ENCODE peak calls at places on chromosomes 12 and 14, in eight cellular contexts. One of them, this sample, is unnamed.

GRCh38 chr12:113359133-113359938 is 949 bp downstream of the PLBD2 start:
- DNase-seq in WTC11: no peak
- DNase-seq in left ventricle myocardium inferior: peak; percentile 70
- DNase-seq in stimulated activated CD8-positive, alpha-beta memory T cell treated with anti-CD3 and anti-CD28 coated beads, Interleukin-12 subunit alpha, Interleukin-12 subunit beta, amount 100 ng/mL, for 1 hour: no peak
- DNase-seq in stimulated activated CD4-positive, alpha-beta T cell treated with anti-CD3 and anti-CD28 coated beads, TNF-alpha, amount 100 ng/mL, for 24 hours: no peak
- DNase-seq in keratinocyte: no peak
- DNase-seq in NCI-H187: no peak
- DNase-seq in activated T-helper 1 cell treated with Interleukin-2 at 50 U/mL for 16 hours: no peak
- DNase-seq in this sample: peak; percentile 30

GRCh38 chr14:71533396-71533795 is 398.8 kb upstream of the RGS6 start:
- DNase-seq in WTC11: no peak
- DNase-seq in left ventricle myocardium inferior: no peak
- DNase-seq in stimulated activated CD8-positive, alpha-beta memory T cell treated with anti-CD3 and anti-CD28 coated beads, Interleukin-12 subunit alpha, Interleukin-12 subunit beta, amount 100 ng/mL, for 1 hour: no peak
- DNase-seq in stimulated activated CD4-positive, alpha-beta T cell treated with anti-CD3 and anti-CD28 coated beads, TNF-alpha, amount 100 ng/mL, for 24 hours: no peak
- DNase-seq in keratinocyte: no peak
- DNase-seq in NCI-H187: no peak
- DNase-seq in activated T-helper 1 cell treated with Interleukin-2 at 50 U/mL for 16 hours: no peak
- DNase-seq in this sample: no peak

GRCh38 chr12:16350682-16351081 is 3.2 kb downstream of the MGST1 start:
- DNase-seq in WTC11: no peak
- DNase-seq in left ventricle myocardium inferior: no peak
- DNase-seq in stimulated activated CD8-positive, alpha-beta memory T cell treated with anti-CD3 and anti-CD28 coated beads, Interleukin-12 subunit alpha, Interleukin-12 subunit beta, amount 100 ng/mL, for 1 hour: no peak
- DNase-seq in stimulated activated CD4-positive, alpha-beta T cell treated with anti-CD3 and anti-CD28 coated beads, TNF-alpha, amount 100 ng/mL, for 24 hours: no peak
- DNase-seq in keratinocyte: no peak
- DNase-seq in NCI-H187: no peak
- DNase-seq in activated T-helper 1 cell treated with Interleukin-2 at 50 U/mL for 16 hours: no peak
- DNase-seq in this sample: peak; percentile 67

GRCh38 chr12:111904438-111904837 is 62.4 kb downstream of the MAPKAPK5 start:
- DNase-seq in WTC11: no peak
- DNase-seq in left ventricle myocardium inferior: no peak
- DNase-seq in stimulated activated CD8-positive, alpha-beta memory T cell treated with anti-CD3 and anti-CD28 coated beads, Interleukin-12 subunit alpha, Interleukin-12 subunit beta, amount 100 ng/mL, for 1 hour: no peak
- DNase-seq in stimulated activated CD4-positive, alpha-beta T cell treated with anti-CD3 and anti-CD28 coated beads, TNF-alpha, amount 100 ng/mL, for 24 hours: no peak
- DNase-seq in keratinocyte: no peak
- DNase-seq in NCI-H187: no peak
- DNase-seq in activated T-helper 1 cell treated with Interleukin-2 at 50 U/mL for 16 hours: no peak
- DNase-seq in this sample: no peak

GRCh38 chr12:20342111-20342510 is 26.2 kb upstream of the PDE3A start:
- DNase-seq in WTC11: no peak
- DNase-seq in left ventricle myocardium inferior: no peak
- DNase-seq in stimulated activated CD8-positive, alpha-beta memory T cell treated with anti-CD3 and anti-CD28 coated beads, Interleukin-12 subunit alpha, Interleukin-12 subunit beta, amount 100 ng/mL, for 1 hour: no peak
- DNase-seq in stimulated activated CD4-positive, alpha-beta T cell treated with anti-CD3 and anti-CD28 coated beads, TNF-alpha, amount 100 ng/mL, for 24 hours: no peak
- DNase-seq in keratinocyte: no peak
- DNase-seq in NCI-H187: no peak
- DNase-seq in activated T-helper 1 cell treated with Interleukin-2 at 50 U/mL for 16 hours: no peak
- DNase-seq in this sample: no peak

GRCh38 chr12:51059086-51059485 is 11.0 kb downstream of the LETMD1 start:
- DNase-seq in WTC11: no peak
- DNase-seq in left ventricle myocardium inferior: no peak
- DNase-seq in stimulated activated CD8-positive, alpha-beta memory T cell treated with anti-CD3 and anti-CD28 coated beads, Interleukin-12 subunit alpha, Interleukin-12 subunit beta, amount 100 ng/mL, for 1 hour: no peak
- DNase-seq in stimulated activated CD4-positive, alpha-beta T cell treated with anti-CD3 and anti-CD28 coated beads, TNF-alpha, amount 100 ng/mL, for 24 hours: no peak
- DNase-seq in keratinocyte: no peak
- DNase-seq in NCI-H187: no peak
- DNase-seq in activated T-helper 1 cell treated with Interleukin-2 at 50 U/mL for 16 hours: no peak
- DNase-seq in this sample: no peak

GRCh38 chr12:512933-513332 is 53.2 kb downstream of the B4GALNT3 start:
- DNase-seq in WTC11: no peak
- DNase-seq in left ventricle myocardium inferior: no peak
- DNase-seq in stimulated activated CD8-positive, alpha-beta memory T cell treated with anti-CD3 and anti-CD28 coated beads, Interleukin-12 subunit alpha, Interleukin-12 subunit beta, amount 100 ng/mL, for 1 hour: no peak
- DNase-seq in stimulated activated CD4-positive, alpha-beta T cell treated with anti-CD3 and anti-CD28 coated beads, TNF-alpha, amount 100 ng/mL, for 24 hours: no peak
- DNase-seq in keratinocyte: no peak
- DNase-seq in NCI-H187: no peak
- DNase-seq in activated T-helper 1 cell treated with Interleukin-2 at 50 U/mL for 16 hours: no peak
- DNase-seq in this sample: no peak

GRCh38 chr12:10068634-10069033 is 30.2 kb downstream of the CLEC1A start:
- DNase-seq in WTC11: no peak
- DNase-seq in left ventricle myocardium inferior: no peak
- DNase-seq in stimulated activated CD8-positive, alpha-beta memory T cell treated with anti-CD3 and anti-CD28 coated beads, Interleukin-12 subunit alpha, Interleukin-12 subunit beta, amount 100 ng/mL, for 1 hour: no peak
- DNase-seq in stimulated activated CD4-positive, alpha-beta T cell treated with anti-CD3 and anti-CD28 coated beads, TNF-alpha, amount 100 ng/mL, for 24 hours: no peak
- DNase-seq in keratinocyte: no peak
- DNase-seq in NCI-H187: no peak
- DNase-seq in activated T-helper 1 cell treated with Interleukin-2 at 50 U/mL for 16 hours: no peak
- DNase-seq in this sample: no peak

GRCh38 chr12:46839232-46839631 is 13.4 kb upstream of the SLC38A4 start:
- DNase-seq in WTC11: no peak
- DNase-seq in left ventricle myocardium inferior: no peak
- DNase-seq in stimulated activated CD8-positive, alpha-beta memory T cell treated with anti-CD3 and anti-CD28 coated beads, Interleukin-12 subunit alpha, Interleukin-12 subunit beta, amount 100 ng/mL, for 1 hour: no peak
- DNase-seq in stimulated activated CD4-positive, alpha-beta T cell treated with anti-CD3 and anti-CD28 coated beads, TNF-alpha, amount 100 ng/mL, for 24 hours: no peak
- DNase-seq in keratinocyte: no peak
- DNase-seq in NCI-H187: no peak
- DNase-seq in activated T-helper 1 cell treated with Interleukin-2 at 50 U/mL for 16 hours: no peak
- DNase-seq in this sample: no peak

GRCh38 chr12:53695148-53696138 is 19.6 kb upstream of the ATP5MC2 start:
- DNase-seq in WTC11: peak; percentile 63
- DNase-seq in left ventricle myocardium inferior: no peak
- DNase-seq in stimulated activated CD8-positive, alpha-beta memory T cell treated with anti-CD3 and anti-CD28 coated beads, Interleukin-12 subunit alpha, Interleukin-12 subunit beta, amount 100 ng/mL, for 1 hour: no peak
- DNase-seq in stimulated activated CD4-positive, alpha-beta T cell treated with anti-CD3 and anti-CD28 coated beads, TNF-alpha, amount 100 ng/mL, for 24 hours: peak; percentile 22
- DNase-seq in keratinocyte: no peak
- DNase-seq in NCI-H187: no peak
- DNase-seq in activated T-helper 1 cell treated with Interleukin-2 at 50 U/mL for 16 hours: no peak
- DNase-seq in this sample: no peak

GRCh38 chr14:39268393-39268792 is 34.7 kb downstream of the MIA2 start:
- DNase-seq in WTC11: no peak
- DNase-seq in left ventricle myocardium inferior: no peak
- DNase-seq in stimulated activated CD8-positive, alpha-beta memory T cell treated with anti-CD3 and anti-CD28 coated beads, Interleukin-12 subunit alpha, Interleukin-12 subunit beta, amount 100 ng/mL, for 1 hour: no peak
- DNase-seq in stimulated activated CD4-positive, alpha-beta T cell treated with anti-CD3 and anti-CD28 coated beads, TNF-alpha, amount 100 ng/mL, for 24 hours: no peak
- DNase-seq in keratinocyte: no peak
- DNase-seq in NCI-H187: peak; percentile 66
- DNase-seq in activated T-helper 1 cell treated with Interleukin-2 at 50 U/mL for 16 hours: no peak
- DNase-seq in this sample: no peak

GRCh38 chr12:24751181-24751580 is 197.7 kb downstream of the BCAT1 start:
- DNase-seq in WTC11: no peak
- DNase-seq in left ventricle myocardium inferior: no peak
- DNase-seq in stimulated activated CD8-positive, alpha-beta memory T cell treated with anti-CD3 and anti-CD28 coated beads, Interleukin-12 subunit alpha, Interleukin-12 subunit beta, amount 100 ng/mL, for 1 hour: no peak
- DNase-seq in stimulated activated CD4-positive, alpha-beta T cell treated with anti-CD3 and anti-CD28 coated beads, TNF-alpha, amount 100 ng/mL, for 24 hours: no peak
- DNase-seq in keratinocyte: no peak
- DNase-seq in NCI-H187: no peak
- DNase-seq in activated T-helper 1 cell treated with Interleukin-2 at 50 U/mL for 16 hours: no peak
- DNase-seq in this sample: no peak

GRCh38 chr12:53963434-53964314 is 9.0 kb downstream of the HOXC12 start:
- DNase-seq in WTC11: no peak
- DNase-seq in left ventricle myocardium inferior: no peak
- DNase-seq in stimulated activated CD8-positive, alpha-beta memory T cell treated with anti-CD3 and anti-CD28 coated beads, Interleukin-12 subunit alpha, Interleukin-12 subunit beta, amount 100 ng/mL, for 1 hour: no peak
- DNase-seq in stimulated activated CD4-positive, alpha-beta T cell treated with anti-CD3 and anti-CD28 coated beads, TNF-alpha, amount 100 ng/mL, for 24 hours: no peak
- DNase-seq in keratinocyte: no peak
- DNase-seq in NCI-H187: no peak
- DNase-seq in activated T-helper 1 cell treated with Interleukin-2 at 50 U/mL for 16 hours: no peak
- DNase-seq in this sample: no peak

GRCh38 chr14:89455412-89455811 is 38.4 kb upstream of the FOXN3 start:
- DNase-seq in WTC11: no peak
- DNase-seq in left ventricle myocardium inferior: no peak
- DNase-seq in stimulated activated CD8-positive, alpha-beta memory T cell treated with anti-CD3 and anti-CD28 coated beads, Interleukin-12 subunit alpha, Interleukin-12 subunit beta, amount 100 ng/mL, for 1 hour: no peak
- DNase-seq in stimulated activated CD4-positive, alpha-beta T cell treated with anti-CD3 and anti-CD28 coated beads, TNF-alpha, amount 100 ng/mL, for 24 hours: no peak
- DNase-seq in keratinocyte: no peak
- DNase-seq in NCI-H187: no peak
- DNase-seq in activated T-helper 1 cell treated with Interleukin-2 at 50 U/mL for 16 hours: no peak
- DNase-seq in this sample: no peak

GRCh38 chr14:76117789-76118188 is 33.9 kb upstream of the GPATCH2L start:
- DNase-seq in WTC11: no peak
- DNase-seq in left ventricle myocardium inferior: no peak
- DNase-seq in stimulated activated CD8-positive, alpha-beta memory T cell treated with anti-CD3 and anti-CD28 coated beads, Interleukin-12 subunit alpha, Interleukin-12 subunit beta, amount 100 ng/mL, for 1 hour: no peak
- DNase-seq in stimulated activated CD4-positive, alpha-beta T cell treated with anti-CD3 and anti-CD28 coated beads, TNF-alpha, amount 100 ng/mL, for 24 hours: no peak
- DNase-seq in keratinocyte: no peak
- DNase-seq in NCI-H187: no peak
- DNase-seq in activated T-helper 1 cell treated with Interleukin-2 at 50 U/mL for 16 hours: no peak
- DNase-seq in this sample: no peak

GRCh38 chr12:76020281-76020680 is 11.3 kb downstream of the PHLDA1 start:
- DNase-seq in WTC11: no peak
- DNase-seq in left ventricle myocardium inferior: no peak
- DNase-seq in stimulated activated CD8-positive, alpha-beta memory T cell treated with anti-CD3 and anti-CD28 coated beads, Interleukin-12 subunit alpha, Interleukin-12 subunit beta, amount 100 ng/mL, for 1 hour: peak; percentile 59
- DNase-seq in stimulated activated CD4-positive, alpha-beta T cell treated with anti-CD3 and anti-CD28 coated beads, TNF-alpha, amount 100 ng/mL, for 24 hours: peak; percentile 46
- DNase-seq in keratinocyte: peak; percentile 95
- DNase-seq in NCI-H187: no peak
- DNase-seq in activated T-helper 1 cell treated with Interleukin-2 at 50 U/mL for 16 hours: peak; percentile 53
- DNase-seq in this sample: peak; percentile 38

GRCh38 chr12:64680235-64680634 is 69.9 kb downstream of the RASSF3 start:
- DNase-seq in WTC11: no peak
- DNase-seq in left ventricle myocardium inferior: no peak
- DNase-seq in stimulated activated CD8-positive, alpha-beta memory T cell treated with anti-CD3 and anti-CD28 coated beads, Interleukin-12 subunit alpha, Interleukin-12 subunit beta, amount 100 ng/mL, for 1 hour: no peak
- DNase-seq in stimulated activated CD4-positive, alpha-beta T cell treated with anti-CD3 and anti-CD28 coated beads, TNF-alpha, amount 100 ng/mL, for 24 hours: no peak
- DNase-seq in keratinocyte: no peak
- DNase-seq in NCI-H187: no peak
- DNase-seq in activated T-helper 1 cell treated with Interleukin-2 at 50 U/mL for 16 hours: no peak
- DNase-seq in this sample: no peak

GRCh38 chr14:36028218-36028617 is 148.3 kb downstream of the PTCSC3 start:
- DNase-seq in WTC11: peak; percentile 34
- DNase-seq in left ventricle myocardium inferior: no peak
- DNase-seq in stimulated activated CD8-positive, alpha-beta memory T cell treated with anti-CD3 and anti-CD28 coated beads, Interleukin-12 subunit alpha, Interleukin-12 subunit beta, amount 100 ng/mL, for 1 hour: no peak
- DNase-seq in stimulated activated CD4-positive, alpha-beta T cell treated with anti-CD3 and anti-CD28 coated beads, TNF-alpha, amount 100 ng/mL, for 24 hours: no peak
- DNase-seq in keratinocyte: no peak
- DNase-seq in NCI-H187: no peak
- DNase-seq in activated T-helper 1 cell treated with Interleukin-2 at 50 U/mL for 16 hours: no peak
- DNase-seq in this sample: no peak

GRCh38 chr12:122747224-122748175 is 5.1 kb upstream of the DENR start:
- DNase-seq in WTC11: no peak
- DNase-seq in left ventricle myocardium inferior: no peak
- DNase-seq in stimulated activated CD8-positive, alpha-beta memory T cell treated with anti-CD3 and anti-CD28 coated beads, Interleukin-12 subunit alpha, Interleukin-12 subunit beta, amount 100 ng/mL, for 1 hour: no peak
- DNase-seq in stimulated activated CD4-positive, alpha-beta T cell treated with anti-CD3 and anti-CD28 coated beads, TNF-alpha, amount 100 ng/mL, for 24 hours: no peak
- DNase-seq in keratinocyte: no peak
- DNase-seq in NCI-H187: no peak
- DNase-seq in activated T-helper 1 cell treated with Interleukin-2 at 50 U/mL for 16 hours: no peak
- DNase-seq in this sample: no peak

GRCh38 chr14:74737753-74738325 is 24.9 kb downstream of the FCF1 start:
- DNase-seq in WTC11: no peak
- DNase-seq in left ventricle myocardium inferior: no peak
- DNase-seq in stimulated activated CD8-positive, alpha-beta memory T cell treated with anti-CD3 and anti-CD28 coated beads, Interleukin-12 subunit alpha, Interleukin-12 subunit beta, amount 100 ng/mL, for 1 hour: no peak
- DNase-seq in stimulated activated CD4-positive, alpha-beta T cell treated with anti-CD3 and anti-CD28 coated beads, TNF-alpha, amount 100 ng/mL, for 24 hours: no peak
- DNase-seq in keratinocyte: no peak
- DNase-seq in NCI-H187: no peak
- DNase-seq in activated T-helper 1 cell treated with Interleukin-2 at 50 U/mL for 16 hours: no peak
- DNase-seq in this sample: no peak

GRCh38 chr14:92702441-92702918 is 45.9 kb downstream of the LGMN start:
- DNase-seq in WTC11: no peak
- DNase-seq in left ventricle myocardium inferior: no peak
- DNase-seq in stimulated activated CD8-positive, alpha-beta memory T cell treated with anti-CD3 and anti-CD28 coated beads, Interleukin-12 subunit alpha, Interleukin-12 subunit beta, amount 100 ng/mL, for 1 hour: no peak
- DNase-seq in stimulated activated CD4-positive, alpha-beta T cell treated with anti-CD3 and anti-CD28 coated beads, TNF-alpha, amount 100 ng/mL, for 24 hours: no peak
- DNase-seq in keratinocyte: no peak
- DNase-seq in NCI-H187: no peak
- DNase-seq in activated T-helper 1 cell treated with Interleukin-2 at 50 U/mL for 16 hours: no peak
- DNase-seq in this sample: no peak

GRCh38 chr14:57686317-57686716 is 179.6 kb downstream of the SLC35F4 start:
- DNase-seq in WTC11: no peak
- DNase-seq in left ventricle myocardium inferior: no peak
- DNase-seq in stimulated activated CD8-positive, alpha-beta memory T cell treated with anti-CD3 and anti-CD28 coated beads, Interleukin-12 subunit alpha, Interleukin-12 subunit beta, amount 100 ng/mL, for 1 hour: no peak
- DNase-seq in stimulated activated CD4-positive, alpha-beta T cell treated with anti-CD3 and anti-CD28 coated beads, TNF-alpha, amount 100 ng/mL, for 24 hours: no peak
- DNase-seq in keratinocyte: no peak
- DNase-seq in NCI-H187: no peak
- DNase-seq in activated T-helper 1 cell treated with Interleukin-2 at 50 U/mL for 16 hours: no peak
- DNase-seq in this sample: no peak

GRCh38 chr12:44490181-44490580 is 385.9 kb downstream of the NELL2 start:
- DNase-seq in WTC11: no peak
- DNase-seq in left ventricle myocardium inferior: no peak
- DNase-seq in stimulated activated CD8-positive, alpha-beta memory T cell treated with anti-CD3 and anti-CD28 coated beads, Interleukin-12 subunit alpha, Interleukin-12 subunit beta, amount 100 ng/mL, for 1 hour: no peak
- DNase-seq in stimulated activated CD4-positive, alpha-beta T cell treated with anti-CD3 and anti-CD28 coated beads, TNF-alpha, amount 100 ng/mL, for 24 hours: no peak
- DNase-seq in keratinocyte: no peak
- DNase-seq in NCI-H187: no peak
- DNase-seq in activated T-helper 1 cell treated with Interleukin-2 at 50 U/mL for 16 hours: no peak
- DNase-seq in this sample: no peak

GRCh38 chr12:1646908-1647669 is 18.1 kb downstream of the WNT5B start:
- DNase-seq in WTC11: no peak
- DNase-seq in left ventricle myocardium inferior: no peak
- DNase-seq in stimulated activated CD8-positive, alpha-beta memory T cell treated with anti-CD3 and anti-CD28 coated beads, Interleukin-12 subunit alpha, Interleukin-12 subunit beta, amount 100 ng/mL, for 1 hour: no peak
- DNase-seq in stimulated activated CD4-positive, alpha-beta T cell treated with anti-CD3 and anti-CD28 coated beads, TNF-alpha, amount 100 ng/mL, for 24 hours: no peak
- DNase-seq in keratinocyte: no peak
- DNase-seq in NCI-H187: no peak
- DNase-seq in activated T-helper 1 cell treated with Interleukin-2 at 50 U/mL for 16 hours: no peak
- DNase-seq in this sample: no peak

GRCh38 chr12:108004368-108004767 is 124.7 kb upstream of the WSCD2 start:
- DNase-seq in WTC11: no peak
- DNase-seq in left ventricle myocardium inferior: no peak
- DNase-seq in stimulated activated CD8-positive, alpha-beta memory T cell treated with anti-CD3 and anti-CD28 coated beads, Interleukin-12 subunit alpha, Interleukin-12 subunit beta, amount 100 ng/mL, for 1 hour: no peak
- DNase-seq in stimulated activated CD4-positive, alpha-beta T cell treated with anti-CD3 and anti-CD28 coated beads, TNF-alpha, amount 100 ng/mL, for 24 hours: no peak
- DNase-seq in keratinocyte: no peak
- DNase-seq in NCI-H187: peak; percentile 36
- DNase-seq in activated T-helper 1 cell treated with Interleukin-2 at 50 U/mL for 16 hours: no peak
- DNase-seq in this sample: no peak

GRCh38 chr14:30855345-30856037 is 18.9 kb upstream of the COCH start:
- DNase-seq in WTC11: no peak
- DNase-seq in left ventricle myocardium inferior: no peak
- DNase-seq in stimulated activated CD8-positive, alpha-beta memory T cell treated with anti-CD3 and anti-CD28 coated beads, Interleukin-12 subunit alpha, Interleukin-12 subunit beta, amount 100 ng/mL, for 1 hour: no peak
- DNase-seq in stimulated activated CD4-positive, alpha-beta T cell treated with anti-CD3 and anti-CD28 coated beads, TNF-alpha, amount 100 ng/mL, for 24 hours: no peak
- DNase-seq in keratinocyte: no peak
- DNase-seq in NCI-H187: no peak
- DNase-seq in activated T-helper 1 cell treated with Interleukin-2 at 50 U/mL for 16 hours: no peak
- DNase-seq in this sample: no peak

GRCh38 chr14:103696466-103697071 is 18.7 kb downstream of the XRCC3 start:
- DNase-seq in WTC11: no peak
- DNase-seq in left ventricle myocardium inferior: peak; percentile 74
- DNase-seq in stimulated activated CD8-positive, alpha-beta memory T cell treated with anti-CD3 and anti-CD28 coated beads, Interleukin-12 subunit alpha, Interleukin-12 subunit beta, amount 100 ng/mL, for 1 hour: no peak
- DNase-seq in stimulated activated CD4-positive, alpha-beta T cell treated with anti-CD3 and anti-CD28 coated beads, TNF-alpha, amount 100 ng/mL, for 24 hours: no peak
- DNase-seq in keratinocyte: no peak
- DNase-seq in NCI-H187: no peak
- DNase-seq in activated T-helper 1 cell treated with Interleukin-2 at 50 U/mL for 16 hours: no peak
- DNase-seq in this sample: no peak

GRCh38 chr12:69052613-69053408 is 119.8 kb upstream of the CPM start:
- DNase-seq in WTC11: peak; percentile 16
- DNase-seq in left ventricle myocardium inferior: no peak
- DNase-seq in stimulated activated CD8-positive, alpha-beta memory T cell treated with anti-CD3 and anti-CD28 coated beads, Interleukin-12 subunit alpha, Interleukin-12 subunit beta, amount 100 ng/mL, for 1 hour: no peak
- DNase-seq in stimulated activated CD4-positive, alpha-beta T cell treated with anti-CD3 and anti-CD28 coated beads, TNF-alpha, amount 100 ng/mL, for 24 hours: peak; percentile 23
- DNase-seq in keratinocyte: peak; percentile 44
- DNase-seq in NCI-H187: no peak
- DNase-seq in activated T-helper 1 cell treated with Interleukin-2 at 50 U/mL for 16 hours: no peak
- DNase-seq in this sample: peak; percentile 72

GRCh38 chr14:61582815-61583214 is 112.5 kb upstream of the HIF1A start:
- DNase-seq in WTC11: no peak
- DNase-seq in left ventricle myocardium inferior: no peak
- DNase-seq in stimulated activated CD8-positive, alpha-beta memory T cell treated with anti-CD3 and anti-CD28 coated beads, Interleukin-12 subunit alpha, Interleukin-12 subunit beta, amount 100 ng/mL, for 1 hour: no peak
- DNase-seq in stimulated activated CD4-positive, alpha-beta T cell treated with anti-CD3 and anti-CD28 coated beads, TNF-alpha, amount 100 ng/mL, for 24 hours: no peak
- DNase-seq in keratinocyte: no peak
- DNase-seq in NCI-H187: no peak
- DNase-seq in activated T-helper 1 cell treated with Interleukin-2 at 50 U/mL for 16 hours: no peak
- DNase-seq in this sample: no peak

GRCh38 chr12:16603265-16603915 is 2.6 kb downstream of the LMO3 start:
- DNase-seq in WTC11: no peak
- DNase-seq in left ventricle myocardium inferior: no peak
- DNase-seq in stimulated activated CD8-positive, alpha-beta memory T cell treated with anti-CD3 and anti-CD28 coated beads, Interleukin-12 subunit alpha, Interleukin-12 subunit beta, amount 100 ng/mL, for 1 hour: no peak
- DNase-seq in stimulated activated CD4-positive, alpha-beta T cell treated with anti-CD3 and anti-CD28 coated beads, TNF-alpha, amount 100 ng/mL, for 24 hours: no peak
- DNase-seq in keratinocyte: no peak
- DNase-seq in NCI-H187: no peak
- DNase-seq in activated T-helper 1 cell treated with Interleukin-2 at 50 U/mL for 16 hours: no peak
- DNase-seq in this sample: no peak

GRCh38 chr12:62995097-62995496 is 60.1 kb upstream of the PPM1H start:
- DNase-seq in WTC11: peak; percentile 50
- DNase-seq in left ventricle myocardium inferior: no peak
- DNase-seq in stimulated activated CD8-positive, alpha-beta memory T cell treated with anti-CD3 and anti-CD28 coated beads, Interleukin-12 subunit alpha, Interleukin-12 subunit beta, amount 100 ng/mL, for 1 hour: no peak
- DNase-seq in stimulated activated CD4-positive, alpha-beta T cell treated with anti-CD3 and anti-CD28 coated beads, TNF-alpha, amount 100 ng/mL, for 24 hours: no peak
- DNase-seq in keratinocyte: no peak
- DNase-seq in NCI-H187: no peak
- DNase-seq in activated T-helper 1 cell treated with Interleukin-2 at 50 U/mL for 16 hours: no peak
- DNase-seq in this sample: no peak

This sample was measured in body of pancreas.